ENCODE peak calls at places on chromosome 2, in six cellular contexts. J is ascending aorta; I is BJ; O is kidney epithelial cell; U is HuH-7.5; R is stimulated activated naive CD8-positive, alpha-beta T cell treated with anti-CD3 and anti-CD28 coated beads, Interleukin-15, Interleukin-2, amounts not matched to agents 100 U/mL and 50 U/mL, for 24 hours. E is an unnamed sample.

GRCh38 chr2:109712126-109712455 is 82.0 kb upstream of the RGPD5 start:
- DNase-seq in J (no peak), R (no peak), U (no peak), O (no peak), I (no peak), E (no peak)

GRCh38 chr2:112880696-112881095 is 30.3 kb upstream of the IL37 start:
- DNase-seq in O (no peak), R (no peak), J (no peak), I (no peak), U (no peak), E (no peak)

GRCh38 chr2:132797551-132797950 is 127.5 kb upstream of the LYPD1 start:
- DNase-seq in I (peak; percentile 40), O (peak; percentile 48), U (no peak), J (no peak), R (no peak), E (no peak)

GRCh38 chr2:241798081-241798630 is 10.8 kb upstream of the NEU4 start:
- DNase-seq in O (no peak), J (no peak), I (no peak), R (peak; percentile 2), U (no peak), E (no peak)

GRCh38 chr2:131092409-131093065 is 723 bp downstream of the FAM168B start:
- DNase-seq in I (no peak), R (no peak), O (no peak), U (no peak), J (no peak), E (no peak)

GRCh38 chr2:101893676-101894381 is 97.9 kb upstream of the IL1R2 start:
- DNase-seq in R (no peak), O (no peak), U (no peak), J (no peak), I (no peak), E (no peak)

GRCh38 chr2:206721216-206721920 is 3.2 kb upstream of the DYTN start:
- DNase-seq in O (no peak), J (no peak), U (no peak), R (no peak), I (no peak), E (no peak)

GRCh38 chr2:96142217-96143113 is 2.8 kb downstream of the DUSP2 start:
- DNase-seq in R (peak; percentile 89), I (no peak), U (no peak), J (no peak), O (no peak), E (no peak)

GRCh38 chr2:120489023-120489422 is 143.1 kb downstream of the INHBB start:
- DNase-seq in J (no peak), U (no peak), R (no peak), I (no peak), O (no peak), E (no peak)